ENCODE peak calls at places on chromosomes 6 and 20, in four cellular contexts. One of them, this sample, is unnamed.

GRCh38 chr20:22583773-22584629 is at the start of gene FOXA2:
- DNase-seq in dorsolateral prefrontal cortex: no peak
- DNase-seq in left ventricle myocardium inferior: no peak
- DNase-seq in choroid plexus epithelial cell: no peak
- DNase-seq in this sample: no peak

GRCh38 chr6:152170702-152171667 is 363.5 kb downstream of the ESR1 start:
- DNase-seq in dorsolateral prefrontal cortex: no peak
- DNase-seq in left ventricle myocardium inferior: no peak
- DNase-seq in choroid plexus epithelial cell: peak
- DNase-seq in this sample: peak

GRCh38 chr6:109009761-109010612 is 84.7 kb downstream of the SESN1 start:
- DNase-seq in dorsolateral prefrontal cortex: no peak
- DNase-seq in left ventricle myocardium inferior: no peak
- DNase-seq in choroid plexus epithelial cell: no peak
- DNase-seq in this sample: no peak

GRCh38 chr20:56631318-56631989 is 2.3 kb downstream of the TFAP2C start:
- DNase-seq in dorsolateral prefrontal cortex: no peak
- DNase-seq in left ventricle myocardium inferior: no peak
- DNase-seq in choroid plexus epithelial cell: no peak
- DNase-seq in this sample: no peak

GRCh38 chr6:158825951-158826306 is 6.8 kb upstream of the EZR start:
- DNase-seq in dorsolateral prefrontal cortex: no peak
- DNase-seq in left ventricle myocardium inferior: peak
- DNase-seq in choroid plexus epithelial cell: peak
- DNase-seq in this sample: no peak

GRCh38 chr20:41499961-41500725 is 118.0 kb downstream of the CHD6 start:
- DNase-seq in dorsolateral prefrontal cortex: no peak
- DNase-seq in left ventricle myocardium inferior: no peak
- DNase-seq in choroid plexus epithelial cell: peak
- DNase-seq in this sample: peak

GRCh38 chr20:38789503-38790209 is 15.8 kb upstream of the PPP1R16B start:
- DNase-seq in dorsolateral prefrontal cortex: no peak
- DNase-seq in left ventricle myocardium inferior: no peak
- DNase-seq in choroid plexus epithelial cell: peak
- DNase-seq in this sample: peak

GRCh38 chr6:142833054-142833453 is 111.9 kb downstream of the HIVEP2 start:
- DNase-seq in dorsolateral prefrontal cortex: no peak
- DNase-seq in left ventricle myocardium inferior: no peak
- DNase-seq in choroid plexus epithelial cell: peak
- DNase-seq in this sample: peak

DNA sequence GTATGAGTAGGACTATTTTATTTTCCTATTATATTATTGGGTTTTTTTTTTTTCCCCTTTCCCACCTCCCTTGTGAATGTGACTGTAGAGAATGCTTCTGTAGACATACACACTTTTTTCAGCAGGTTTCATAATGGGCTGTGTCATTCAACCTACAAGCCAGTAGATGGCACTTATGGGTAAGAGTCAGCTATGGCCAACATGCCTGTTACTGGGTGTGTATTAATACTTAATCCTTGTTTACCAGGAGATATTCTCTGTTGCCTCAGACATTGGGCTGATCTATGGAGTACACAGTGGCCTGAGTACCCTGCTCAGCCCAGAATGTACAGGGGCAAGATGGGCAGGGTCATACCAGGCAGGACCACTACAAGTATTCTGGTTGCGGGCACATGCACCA is 382.5 kb downstream of the EPHA7 start:
- DNase-seq in dorsolateral prefrontal cortex: no peak
- DNase-seq in left ventricle myocardium inferior: no peak
- DNase-seq in choroid plexus epithelial cell: peak
- DNase-seq in this sample: peak
- TF ChIP-seq CTCF in dorsolateral prefrontal cortex: no peak
- TF ChIP-seq CTCF in left ventricle myocardium inferior: peak
- TF ChIP-seq CTCF in choroid plexus epithelial cell: peak
- TF ChIP-seq CTCF in this sample: peak

DNA sequence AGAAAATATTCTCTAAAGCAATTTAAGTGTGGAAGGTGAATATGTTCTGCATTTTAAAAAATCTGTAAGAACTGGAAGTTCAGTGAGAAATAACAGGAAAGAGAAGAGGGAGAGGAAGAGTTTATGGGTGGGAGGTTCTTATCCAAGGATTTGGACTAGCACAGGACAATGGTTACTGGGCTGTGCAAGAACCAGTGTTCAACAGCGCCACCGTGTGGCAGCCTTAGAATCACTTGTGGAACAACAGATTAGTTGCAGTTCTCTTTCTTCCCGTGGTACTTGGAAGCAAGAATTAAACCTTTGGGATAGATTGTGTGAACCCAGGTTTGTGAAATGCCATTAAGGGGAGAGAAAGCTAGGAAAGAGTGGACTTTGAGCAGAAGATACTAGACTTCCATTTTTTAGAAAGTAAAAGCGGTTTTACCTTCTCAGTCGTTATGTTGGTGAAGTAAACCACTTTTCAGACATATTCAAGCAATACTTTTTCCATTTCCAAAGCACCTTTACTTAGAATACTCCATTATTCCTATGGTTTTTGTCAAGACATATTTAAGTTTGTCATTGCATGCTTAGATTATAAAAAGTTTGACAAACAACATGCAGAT is 436.7 kb downstream of the RNF144B start:
- DNase-seq in dorsolateral prefrontal cortex: no peak
- DNase-seq in left ventricle myocardium inferior: no peak
- DNase-seq in choroid plexus epithelial cell: peak
- DNase-seq in this sample: peak
- TF ChIP-seq CTCF in dorsolateral prefrontal cortex: no peak
- TF ChIP-seq CTCF in left ventricle myocardium inferior: peak
- TF ChIP-seq CTCF in choroid plexus epithelial cell: peak
- TF ChIP-seq CTCF in this sample: peak

GRCh38 chr6:128516514-128516898 is 3.9 kb downstream of the PTPRK start:
- DNase-seq in dorsolateral prefrontal cortex: no peak
- DNase-seq in left ventricle myocardium inferior: no peak
- DNase-seq in choroid plexus epithelial cell: peak
- DNase-seq in this sample: no peak
- TF ChIP-seq CTCF in dorsolateral prefrontal cortex: peak
- TF ChIP-seq CTCF in left ventricle myocardium inferior: peak
- TF ChIP-seq CTCF in choroid plexus epithelial cell: peak
- TF ChIP-seq CTCF in this sample: peak

DNA sequence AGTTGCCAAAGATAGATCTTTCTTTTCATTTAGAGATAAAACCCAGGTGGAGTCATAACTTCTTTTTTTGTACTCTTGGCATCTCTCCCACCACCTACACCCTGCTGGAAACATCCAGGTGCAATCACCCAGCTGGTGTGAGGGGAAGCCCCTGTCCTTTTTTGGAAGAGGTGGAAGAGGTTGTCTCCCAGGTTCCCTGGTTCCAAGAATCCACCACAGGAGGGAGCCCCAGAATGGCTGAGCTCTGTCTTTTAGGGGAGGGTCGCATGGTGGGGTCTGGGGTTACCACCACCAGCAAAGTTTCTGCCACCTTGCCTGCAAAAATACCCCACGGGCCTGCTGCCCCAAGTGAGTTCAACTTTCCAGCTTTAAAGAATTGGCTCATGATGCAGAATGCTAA is 10.8 kb downstream of the SMOC2 start:
- DNase-seq in dorsolateral prefrontal cortex: no peak
- DNase-seq in left ventricle myocardium inferior: no peak
- DNase-seq in choroid plexus epithelial cell: no peak
- DNase-seq in this sample: no peak
- TF ChIP-seq CTCF in dorsolateral prefrontal cortex: no peak
- TF ChIP-seq CTCF in left ventricle myocardium inferior: peak
- TF ChIP-seq CTCF in choroid plexus epithelial cell: peak
- TF ChIP-seq CTCF in this sample: no peak

DNA sequence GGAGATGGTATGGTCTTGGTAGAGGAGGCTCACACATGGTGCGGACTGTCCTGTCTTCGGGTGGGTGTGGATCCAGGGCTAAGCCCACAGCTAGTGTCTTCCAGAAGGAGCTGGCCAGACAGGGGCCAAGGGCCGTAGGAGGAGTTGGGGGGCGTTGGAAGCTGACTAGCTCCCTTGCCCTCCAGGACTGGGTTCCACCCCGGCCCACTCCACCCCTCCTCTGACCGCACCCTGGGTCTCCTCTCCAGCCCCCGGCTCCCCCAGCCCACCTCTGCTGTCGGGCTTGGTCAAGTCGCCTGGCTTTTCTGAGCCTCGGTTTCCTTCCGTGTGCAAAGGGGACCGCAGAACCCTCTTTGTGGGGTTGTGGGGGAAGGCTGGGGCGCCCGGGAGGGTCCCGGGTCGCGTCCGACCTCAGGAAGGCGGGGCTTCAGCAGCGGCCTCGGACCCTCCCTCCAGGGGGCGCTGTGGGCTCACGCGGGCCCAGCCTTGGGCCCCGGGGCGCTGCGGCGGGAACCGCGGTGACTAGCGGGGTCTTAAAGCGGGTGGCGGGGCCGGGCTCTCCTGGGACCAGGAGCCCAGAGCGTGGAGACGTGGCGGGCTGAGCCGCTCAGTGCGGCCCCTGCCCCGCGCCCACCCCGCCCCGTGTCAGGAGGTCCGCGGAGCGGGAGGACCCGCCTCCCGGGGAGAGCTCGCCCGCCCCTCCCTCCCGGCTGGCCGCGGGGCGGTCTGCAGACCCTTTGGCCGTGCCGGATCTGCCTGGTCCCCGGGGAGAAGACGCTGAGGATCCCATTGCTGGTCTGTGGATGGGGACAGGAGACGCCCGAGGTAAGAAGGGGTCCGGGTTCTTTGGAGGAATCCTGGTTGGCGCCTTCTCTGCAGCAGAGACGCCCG is 5.4 kb downstream of the NPBWR2 start:
- DNase-seq in dorsolateral prefrontal cortex: peak
- DNase-seq in left ventricle myocardium inferior: peak
- DNase-seq in choroid plexus epithelial cell: no peak
- DNase-seq in this sample: no peak
- TF ChIP-seq CTCF in dorsolateral prefrontal cortex: no peak
- TF ChIP-seq CTCF in left ventricle myocardium inferior: peak
- TF ChIP-seq CTCF in choroid plexus epithelial cell: peak
- TF ChIP-seq CTCF in this sample: peak

GRCh38 chr6:56927538-56928453 is 27.1 kb upstream of the BEND6 start:
- DNase-seq in dorsolateral prefrontal cortex: no peak
- DNase-seq in left ventricle myocardium inferior: no peak
- DNase-seq in choroid plexus epithelial cell: peak
- DNase-seq in this sample: no peak
- TF ChIP-seq CTCF in dorsolateral prefrontal cortex: no peak
- TF ChIP-seq CTCF in left ventricle myocardium inferior: no peak
- TF ChIP-seq CTCF in choroid plexus epithelial cell: no peak
- TF ChIP-seq CTCF in this sample: no peak

GRCh38 chr6:159969921-159970320 is 1.0 kb downstream of the IGF2R start:
- DNase-seq in dorsolateral prefrontal cortex: no peak
- DNase-seq in left ventricle myocardium inferior: no peak
- DNase-seq in choroid plexus epithelial cell: peak
- DNase-seq in this sample: peak
- TF ChIP-seq CTCF in dorsolateral prefrontal cortex: no peak
- TF ChIP-seq CTCF in left ventricle myocardium inferior: no peak
- TF ChIP-seq CTCF in choroid plexus epithelial cell: no peak
- TF ChIP-seq CTCF in this sample: no peak

GRCh38 chr6:132401941-132402275 is 633 bp upstream of the MOXD1 start:
- DNase-seq in dorsolateral prefrontal cortex: no peak
- DNase-seq in left ventricle myocardium inferior: no peak
- DNase-seq in choroid plexus epithelial cell: no peak
- DNase-seq in this sample: no peak

GRCh38 chr6:132400641-132401119 is 595 bp downstream of the MOXD1 start:
- DNase-seq in dorsolateral prefrontal cortex: no peak
- DNase-seq in left ventricle myocardium inferior: no peak
- DNase-seq in choroid plexus epithelial cell: no peak
- DNase-seq in this sample: no peak

GRCh38 chr6:132399376-132400074 is 1.8 kb downstream of the MOXD1 start:
- DNase-seq in dorsolateral prefrontal cortex: no peak
- DNase-seq in left ventricle myocardium inferior: no peak
- DNase-seq in choroid plexus epithelial cell: peak
- DNase-seq in this sample: peak

GRCh38 chr6:132404330-132404729 is 3.1 kb upstream of the MOXD1 start:
- DNase-seq in dorsolateral prefrontal cortex: no peak
- DNase-seq in left ventricle myocardium inferior: no peak
- DNase-seq in choroid plexus epithelial cell: no peak
- DNase-seq in this sample: no peak

GRCh38 chr6:132401120-132401940 is at the start of gene MOXD1:
- DNase-seq in dorsolateral prefrontal cortex: no peak
- DNase-seq in left ventricle myocardium inferior: peak
- DNase-seq in choroid plexus epithelial cell: peak
- DNase-seq in this sample: no peak
- TF ChIP-seq CTCF in dorsolateral prefrontal cortex: no peak
- TF ChIP-seq CTCF in left ventricle myocardium inferior: peak
- TF ChIP-seq CTCF in choroid plexus epithelial cell: peak
- TF ChIP-seq CTCF in this sample: no peak

DNA sequence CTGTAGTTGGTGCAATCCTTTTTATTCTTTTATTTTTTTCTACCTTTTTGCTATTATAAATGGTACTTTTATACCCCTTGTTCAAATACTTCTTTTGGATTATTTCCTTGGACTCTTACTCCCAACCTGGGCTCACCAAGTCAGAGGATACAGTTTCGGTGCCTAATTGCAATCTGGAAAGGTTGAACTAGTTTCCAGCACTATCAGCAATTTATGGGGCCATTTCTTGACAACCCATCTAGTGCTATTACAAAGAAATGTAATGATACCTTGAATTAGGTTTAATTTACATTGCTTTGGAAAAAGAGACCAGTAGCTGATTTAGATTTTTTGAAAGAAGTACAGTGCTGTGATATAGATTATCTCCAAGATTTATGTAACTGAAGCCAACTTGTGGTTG is 5.2 kb downstream of the PTPRA start:
- DNase-seq in dorsolateral prefrontal cortex: no peak
- DNase-seq in left ventricle myocardium inferior: no peak
- DNase-seq in choroid plexus epithelial cell: no peak
- DNase-seq in this sample: no peak
- TF ChIP-seq CTCF in dorsolateral prefrontal cortex: no peak
- TF ChIP-seq CTCF in left ventricle myocardium inferior: no peak
- TF ChIP-seq CTCF in choroid plexus epithelial cell: no peak
- TF ChIP-seq CTCF in this sample: no peak

GRCh38 chr6:4224082-4224978 is 89.0 kb upstream of the ECI2 start:
- DNase-seq in dorsolateral prefrontal cortex: no peak
- DNase-seq in left ventricle myocardium inferior: no peak
- DNase-seq in choroid plexus epithelial cell: peak
- DNase-seq in this sample: peak

GRCh38 chr6:4220619-4221018 is 85.2 kb upstream of the ECI2 start:
- DNase-seq in dorsolateral prefrontal cortex: no peak
- DNase-seq in left ventricle myocardium inferior: no peak
- DNase-seq in choroid plexus epithelial cell: peak
- DNase-seq in this sample: no peak

DNA sequence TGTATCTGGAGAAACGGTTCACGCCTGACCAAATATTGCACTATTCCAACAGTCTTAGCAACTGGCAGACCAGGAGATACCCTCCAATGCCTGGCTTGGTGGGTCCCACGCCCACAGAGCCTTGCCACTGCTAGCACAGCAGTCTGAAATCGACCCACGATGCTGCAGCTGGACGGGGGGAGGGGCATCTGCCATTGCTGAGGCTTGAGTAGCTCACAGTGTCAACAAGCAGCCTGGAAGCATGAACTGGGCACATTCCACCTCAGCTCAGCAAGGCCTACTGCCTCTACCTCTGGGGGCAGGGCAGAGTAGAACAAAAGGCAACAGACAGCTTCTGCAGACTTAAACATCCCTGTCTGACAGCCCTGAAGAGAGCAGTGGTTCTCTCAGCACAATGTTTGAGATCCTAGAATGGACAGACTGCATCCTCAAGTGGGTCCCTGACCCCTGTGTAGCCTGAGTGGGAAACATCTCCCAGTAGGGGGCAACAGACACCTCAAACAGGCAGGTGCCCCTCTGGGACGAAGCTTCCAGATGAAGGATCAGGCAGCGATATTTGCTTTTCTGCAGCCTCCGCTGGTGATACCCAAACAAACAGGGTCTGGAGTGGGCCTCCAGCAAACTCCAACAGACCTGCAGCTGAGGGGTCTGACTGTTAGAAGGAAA is 90.0 kb upstream of the ECI2 start:
- DNase-seq in dorsolateral prefrontal cortex: no peak
- DNase-seq in left ventricle myocardium inferior: no peak
- DNase-seq in choroid plexus epithelial cell: peak
- DNase-seq in this sample: peak
- TF ChIP-seq CTCF in dorsolateral prefrontal cortex: no peak
- TF ChIP-seq CTCF in left ventricle myocardium inferior: peak
- TF ChIP-seq CTCF in choroid plexus epithelial cell: peak
- TF ChIP-seq CTCF in this sample: no peak

This sample was measured in astrocyte.